ENCODE peak calls at places on chromosomes 3 and 15, in six cellular contexts. One of them, this sample, is unnamed.

GRCh38 chr3:64533565-64534317 is 154.1 kb downstream of the ADAMTS9 start:
- DNase-seq in GM12865: peak; percentile 87
- DNase-seq in mammary epithelial cell: peak; percentile 66
- DNase-seq in cardiac fibroblast: peak; percentile 95
- DNase-seq in cardiac muscle cell: peak; percentile 95
- DNase-seq in A549: peak; percentile 83
- DNase-seq in this sample: peak; percentile 82

GRCh38 chr3:58737644-58738043 is 71.1 kb upstream of the FAM3D start:
- DNase-seq in GM12865: no peak
- DNase-seq in mammary epithelial cell: no peak
- DNase-seq in cardiac fibroblast: no peak
- DNase-seq in cardiac muscle cell: no peak
- DNase-seq in A549: no peak
- DNase-seq in this sample: no peak

GRCh38 chr3:146196789-146197188 is 35.8 kb upstream of the PLOD2 start:
- DNase-seq in GM12865: no peak
- DNase-seq in mammary epithelial cell: no peak
- DNase-seq in cardiac fibroblast: no peak
- DNase-seq in cardiac muscle cell: no peak
- DNase-seq in A549: no peak
- DNase-seq in this sample: no peak

GRCh38 chr3:30437172-30437571 is 169.2 kb upstream of the TGFBR2 start:
- DNase-seq in GM12865: no peak
- DNase-seq in mammary epithelial cell: peak; percentile 11
- DNase-seq in cardiac fibroblast: peak; percentile 87
- DNase-seq in cardiac muscle cell: peak; percentile 91
- DNase-seq in A549: no peak
- DNase-seq in this sample: peak; percentile 36

GRCh38 chr3:12981631-12982265 is 91.5 kb downstream of the IQSEC1 start:
- DNase-seq in GM12865: peak; percentile 46
- DNase-seq in mammary epithelial cell: no peak
- DNase-seq in cardiac fibroblast: no peak
- DNase-seq in cardiac muscle cell: no peak
- DNase-seq in A549: no peak
- DNase-seq in this sample: no peak

GRCh38 chr15:100973351-100974034 is 54.3 kb downstream of the LRRK1 start:
- DNase-seq in GM12865: no peak
- DNase-seq in mammary epithelial cell: no peak
- DNase-seq in cardiac fibroblast: no peak
- DNase-seq in cardiac muscle cell: peak; percentile 10
- DNase-seq in A549: no peak
- DNase-seq in this sample: no peak

GRCh38 chr3:164332856-164333802 is 745.2 kb downstream of the SI start:
- DNase-seq in GM12865: no peak
- DNase-seq in mammary epithelial cell: no peak
- DNase-seq in cardiac fibroblast: peak; percentile 13
- DNase-seq in cardiac muscle cell: no peak
- DNase-seq in A549: no peak
- DNase-seq in this sample: no peak

GRCh38 chr15:25416693-25417092 is 22.1 kb downstream of the UBE3A start:
- DNase-seq in GM12865: peak; percentile 58
- DNase-seq in mammary epithelial cell: peak; percentile 73
- DNase-seq in cardiac fibroblast: no peak
- DNase-seq in cardiac muscle cell: no peak
- DNase-seq in A549: no peak
- DNase-seq in this sample: no peak

GRCh38 chr3:46283851-46284450 is 41.7 kb downstream of the CCR3 start:
- DNase-seq in GM12865: no peak
- DNase-seq in mammary epithelial cell: no peak
- DNase-seq in cardiac fibroblast: no peak
- DNase-seq in cardiac muscle cell: no peak
- DNase-seq in A549: no peak
- DNase-seq in this sample: no peak

GRCh38 chr3:16663852-16664712 is 58.9 kb upstream of the DAZL start:
- DNase-seq in GM12865: no peak
- DNase-seq in mammary epithelial cell: no peak
- DNase-seq in cardiac fibroblast: no peak
- DNase-seq in cardiac muscle cell: no peak
- DNase-seq in A549: no peak
- DNase-seq in this sample: no peak

GRCh38 chr3:127336086-127336485 is 48.2 kb upstream of the PRR20G start:
- DNase-seq in GM12865: no peak
- DNase-seq in mammary epithelial cell: no peak
- DNase-seq in cardiac fibroblast: no peak
- DNase-seq in cardiac muscle cell: no peak
- DNase-seq in A549: no peak
- DNase-seq in this sample: no peak

GRCh38 chr3:65974505-65974904 is 64.2 kb downstream of the MAGI1 start:
- DNase-seq in GM12865: peak; percentile 26
- DNase-seq in mammary epithelial cell: no peak
- DNase-seq in cardiac fibroblast: no peak
- DNase-seq in cardiac muscle cell: peak; percentile 13
- DNase-seq in A549: no peak
- DNase-seq in this sample: no peak

GRCh38 chr15:88641959-88642452 is 3.2 kb downstream of the ISG20 start:
- DNase-seq in GM12865: no peak
- DNase-seq in mammary epithelial cell: no peak
- DNase-seq in cardiac fibroblast: no peak
- DNase-seq in cardiac muscle cell: no peak
- DNase-seq in A549: no peak
- DNase-seq in this sample: no peak

GRCh38 chr3:76040946-76041345 is 255.6 kb upstream of the ZNF717 start:
- DNase-seq in GM12865: no peak
- DNase-seq in mammary epithelial cell: no peak
- DNase-seq in cardiac fibroblast: peak; percentile 2
- DNase-seq in cardiac muscle cell: peak; percentile 1
- DNase-seq in A549: no peak
- DNase-seq in this sample: no peak

GRCh38 chr3:33058780-33059179 is 38.2 kb downstream of the GLB1 start:
- DNase-seq in GM12865: no peak
- DNase-seq in mammary epithelial cell: no peak
- DNase-seq in cardiac fibroblast: no peak
- DNase-seq in cardiac muscle cell: no peak
- DNase-seq in A549: no peak
- DNase-seq in this sample: no peak

GRCh38 chr3:16143870-16144568 is 30.5 kb upstream of the GALNT15 start:
- DNase-seq in GM12865: no peak
- DNase-seq in mammary epithelial cell: no peak
- DNase-seq in cardiac fibroblast: no peak
- DNase-seq in cardiac muscle cell: no peak
- DNase-seq in A549: peak; percentile 85
- DNase-seq in this sample: no peak

GRCh38 chr15:43370310-43370974 is 401 bp downstream of the ZSCAN29 start:
- DNase-seq in GM12865: peak; percentile 17
- DNase-seq in mammary epithelial cell: peak; percentile 12
- DNase-seq in cardiac fibroblast: peak; percentile 36
- DNase-seq in cardiac muscle cell: peak; percentile 39
- DNase-seq in A549: no peak
- DNase-seq in this sample: peak; percentile 45

GRCh38 chr3:146540978-146541377 is 3.4 kb downstream of the PLSCR1 start:
- DNase-seq in GM12865: no peak
- DNase-seq in mammary epithelial cell: no peak
- DNase-seq in cardiac fibroblast: no peak
- DNase-seq in cardiac muscle cell: no peak
- DNase-seq in A549: no peak
- DNase-seq in this sample: no peak

GRCh38 chr3:73624363-73625123 is at the start of gene PDZRN3:
- DNase-seq in GM12865: no peak
- DNase-seq in mammary epithelial cell: peak; percentile 51
- DNase-seq in cardiac fibroblast: peak; percentile 87
- DNase-seq in cardiac muscle cell: peak; percentile 90
- DNase-seq in A549: no peak
- DNase-seq in this sample: peak; percentile 78

GRCh38 chr3:126746395-126747177 is 42.5 kb downstream of the CHCHD6 start:
- DNase-seq in GM12865: no peak
- DNase-seq in mammary epithelial cell: peak; percentile 8
- DNase-seq in cardiac fibroblast: peak; percentile 68
- DNase-seq in cardiac muscle cell: peak; percentile 72
- DNase-seq in A549: peak; percentile 52
- DNase-seq in this sample: no peak

DNA sequence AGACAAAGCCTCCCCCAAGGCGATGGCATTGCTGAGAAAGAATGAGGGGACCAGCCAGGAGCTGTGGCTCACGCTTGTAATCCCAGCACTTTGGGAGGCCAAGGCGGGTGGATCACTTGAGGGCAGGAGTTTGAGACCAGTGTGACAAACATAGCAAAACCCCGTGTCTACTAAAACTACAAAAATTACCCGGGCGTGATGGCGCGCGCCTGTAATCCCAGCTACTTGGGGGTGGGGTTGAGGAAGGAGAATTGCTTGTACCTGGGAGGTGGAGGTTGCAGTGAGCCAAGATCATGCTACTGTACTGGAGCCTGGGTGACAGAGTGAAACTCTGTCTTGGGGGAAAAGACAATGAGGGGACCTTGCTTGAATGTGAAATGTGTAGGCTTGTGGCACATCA is 402.4 kb upstream of the C2CD4B start:
- DNase-seq in GM12865: no peak
- DNase-seq in mammary epithelial cell: no peak
- DNase-seq in cardiac fibroblast: no peak
- DNase-seq in cardiac muscle cell: no peak
- DNase-seq in A549: no peak
- DNase-seq in this sample: no peak
- H3K4me3 ChIP-seq in GM12865: no peak overlapping the region
- H3K4me3 ChIP-seq in mammary epithelial cell: no peak overlapping the region
- H3K4me3 ChIP-seq in cardiac fibroblast: no peak overlapping the region
- H3K4me3 ChIP-seq in cardiac muscle cell: no peak overlapping the region
- H3K4me3 ChIP-seq in A549: no peak overlapping the region
- H3K4me3 ChIP-seq in this sample: no peak overlapping the region

DNA sequence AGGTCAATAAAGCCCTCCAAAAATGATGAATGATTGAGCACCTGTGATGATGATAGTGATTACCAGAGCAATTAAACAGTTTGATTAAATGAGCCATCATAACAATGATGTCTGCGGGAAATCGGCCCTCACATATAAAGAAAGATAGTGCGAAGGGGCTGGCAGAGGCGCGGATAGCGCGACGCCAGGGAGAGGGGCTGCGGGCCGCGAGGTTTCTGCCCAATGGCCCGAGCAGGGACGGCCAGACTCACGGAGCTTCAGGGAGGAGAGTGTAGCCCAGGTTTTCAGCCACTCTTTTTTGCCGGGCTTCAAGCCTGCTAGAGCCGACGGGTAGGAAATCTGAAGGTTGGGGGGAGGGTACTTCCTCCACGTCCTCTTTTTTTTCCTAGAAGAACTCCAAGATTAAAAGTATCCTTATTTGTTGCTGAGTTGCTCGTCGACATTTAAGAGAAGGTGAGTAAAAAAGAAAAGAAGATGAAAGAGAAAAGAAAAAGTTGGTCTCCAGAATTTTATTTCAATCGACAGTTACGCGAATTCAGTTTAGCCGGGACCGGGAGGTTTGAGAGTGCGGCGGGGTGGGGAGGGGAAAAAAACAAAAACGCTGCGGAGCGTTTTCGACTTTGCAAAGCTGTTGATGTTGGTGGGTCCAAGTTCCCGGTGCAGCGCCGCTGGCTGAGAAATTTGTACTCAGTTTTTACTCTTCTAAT is 2.1 kb upstream of the MEIS2 start:
- DNase-seq in GM12865: no peak
- DNase-seq in mammary epithelial cell: no peak
- DNase-seq in cardiac fibroblast: peak; percentile 35
- DNase-seq in cardiac muscle cell: peak; percentile 65
- DNase-seq in A549: peak; percentile 24
- DNase-seq in this sample: peak; percentile 44
- H3K4me3 ChIP-seq in GM12865: peak overlapping the region; percentile 61
- H3K4me3 ChIP-seq in mammary epithelial cell: peak overlapping the region; percentile 76
- H3K4me3 ChIP-seq in cardiac fibroblast: peak overlapping the region; percentile 90
- H3K4me3 ChIP-seq in cardiac muscle cell: peak overlapping the region; percentile 98
- H3K4me3 ChIP-seq in A549: peak overlapping the region; percentile 81
- H3K4me3 ChIP-seq in this sample: peak overlapping the region; percentile 89

GRCh38 chr3:176587089-176587488 is 610.2 kb downstream of the TBL1XR1 start:
- DNase-seq in GM12865: peak; percentile 17
- DNase-seq in mammary epithelial cell: no peak
- DNase-seq in cardiac fibroblast: no peak
- DNase-seq in cardiac muscle cell: peak; percentile 15
- DNase-seq in A549: no peak
- DNase-seq in this sample: no peak
- H3K4me3 ChIP-seq in GM12865: no peak overlapping the region
- H3K4me3 ChIP-seq in mammary epithelial cell: no peak overlapping the region
- H3K4me3 ChIP-seq in cardiac fibroblast: no peak overlapping the region
- H3K4me3 ChIP-seq in cardiac muscle cell: no peak overlapping the region
- H3K4me3 ChIP-seq in A549: no peak overlapping the region
- H3K4me3 ChIP-seq in this sample: no peak overlapping the region

GRCh38 chr3:187105700-187106099 is 33.6 kb downstream of the RPL39L start:
- DNase-seq in GM12865: no peak
- DNase-seq in mammary epithelial cell: no peak
- DNase-seq in cardiac fibroblast: no peak
- DNase-seq in cardiac muscle cell: no peak
- DNase-seq in A549: no peak
- DNase-seq in this sample: no peak

GRCh38 chr3:187104342-187104741 is 35.0 kb downstream of the RPL39L start:
- DNase-seq in GM12865: no peak
- DNase-seq in mammary epithelial cell: no peak
- DNase-seq in cardiac fibroblast: no peak
- DNase-seq in cardiac muscle cell: peak; percentile 8
- DNase-seq in A549: no peak
- DNase-seq in this sample: no peak

GRCh38 chr3:187103251-187103650 is 36.0 kb downstream of the RPL39L start:
- DNase-seq in GM12865: no peak
- DNase-seq in mammary epithelial cell: no peak
- DNase-seq in cardiac fibroblast: no peak
- DNase-seq in cardiac muscle cell: no peak
- DNase-seq in A549: no peak
- DNase-seq in this sample: no peak

GRCh38 chr3:187102073-187102634 is 37.1 kb downstream of the RPL39L start:
- DNase-seq in GM12865: no peak
- DNase-seq in mammary epithelial cell: no peak
- DNase-seq in cardiac fibroblast: no peak
- DNase-seq in cardiac muscle cell: no peak
- DNase-seq in A549: no peak
- DNase-seq in this sample: no peak

DNA sequence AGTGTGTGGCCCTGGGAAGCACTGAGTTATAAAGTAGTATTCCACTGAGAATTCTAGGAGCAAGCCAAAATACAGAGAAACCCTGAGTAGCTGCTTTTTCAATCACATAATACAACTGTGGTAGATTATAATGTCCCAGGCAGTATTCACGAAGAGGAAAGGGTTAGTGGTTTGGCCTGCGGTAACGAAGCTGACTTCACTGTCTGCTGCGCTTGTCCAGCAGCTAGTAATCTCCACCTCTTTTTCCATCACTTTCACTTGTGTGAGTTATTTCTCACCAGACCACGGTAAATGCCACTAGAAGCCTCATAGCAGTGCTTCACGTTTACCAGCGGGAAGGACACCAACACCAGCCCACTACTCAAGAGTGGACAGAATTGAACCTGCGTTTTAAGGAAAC is 34.3 kb downstream of the RPL39L start:
- DNase-seq in GM12865: no peak
- DNase-seq in mammary epithelial cell: no peak
- DNase-seq in cardiac fibroblast: peak; percentile 49
- DNase-seq in cardiac muscle cell: peak; percentile 83
- DNase-seq in A549: no peak
- DNase-seq in this sample: no peak
- H3K4me3 ChIP-seq in GM12865: no peak overlapping the region
- H3K4me3 ChIP-seq in mammary epithelial cell: no peak overlapping the region
- H3K4me3 ChIP-seq in cardiac fibroblast: no peak overlapping the region
- H3K4me3 ChIP-seq in cardiac muscle cell: no peak overlapping the region
- H3K4me3 ChIP-seq in A549: no peak overlapping the region
- H3K4me3 ChIP-seq in this sample: no peak overlapping the region